ENCODE peak calls at places on chromosomes 3 and 15, in six cellular contexts. X is left cardiac atrium; S is HFF-Myc; T is activated naive CD4-positive, alpha-beta T cell treated with anti-CD3 and anti-CD28 coated beads, Interleukin-2, amount 10 ng/mL, durations not matched to agents 7 days and 5 days; M is stimulated activated CD8-positive, alpha-beta memory T cell treated with anti-CD3 and anti-CD28 coated beads, Interleukin-2, amount 100 ng/mL, for 1 hour; G is A549. Y is an unnamed sample.

GRCh38 chr15:81335631-81336030 is 11.7 kb upstream of the STARD5 start:
- DNase-seq in X (no peak), S (no peak), T (no peak), M (no peak), G (no peak), Y (no peak)

GRCh38 chr3:176950743-176951142 is 246.5 kb downstream of the TBL1XR1 start:
- DNase-seq in X (no peak), S (no peak), T (no peak), M (no peak), G (no peak), Y (no peak)

GRCh38 chr3:144142151-144142855 is 170.7 kb downstream of the DIPK2A start:
- DNase-seq in X (no peak), S (no peak), T (no peak), M (no peak), G (no peak), Y (no peak)

GRCh38 chr15:60396964-60397771 is 618 bp downstream of the ANXA2 start:
- DNase-seq in X (peak; percentile 77), S (no peak), T (peak; percentile 64), M (no peak), G (peak; percentile 87), Y (peak; percentile 79)

GRCh38 chr3:188217011-188217463 is 63.1 kb downstream of the LPP start:
- DNase-seq in X (no peak), S (no peak), T (no peak), M (no peak), G (no peak), Y (no peak)

GRCh38 chr3:170233532-170233931 is 11.3 kb downstream of the PRKCI start:
- DNase-seq in X (no peak), S (no peak), T (no peak), M (no peak), G (peak; percentile 64), Y (no peak)

GRCh38 chr3:34132069-34132677 is 333.7 kb downstream of the PDCD6IP start:
- DNase-seq in X (peak; percentile 23), S (no peak), T (no peak), M (no peak), G (no peak), Y (peak; percentile 30)

GRCh38 chr3:44861412-44862220 is at the start of gene TMEM42:
- DNase-seq in X (peak; percentile 94), S (peak; percentile 57), T (peak; percentile 90), M (peak; percentile 72), G (peak; percentile 92), Y (peak; percentile 91)

GRCh38 chr3:53089511-53089910 is 40.7 kb downstream of the RFT1 start:
- DNase-seq in X (peak; percentile 61), S (no peak), T (no peak), M (no peak), G (no peak), Y (peak; percentile 74)

GRCh38 chr3:24683511-24684384 is 189.1 kb upstream of the THRB start:
- DNase-seq in X (no peak), S (peak; percentile 56), T (no peak), M (no peak), G (peak; percentile 67), Y (no peak)

GRCh38 chr3:43797794-43798193 is 107.1 kb downstream of the ABHD5 start:
- DNase-seq in X (no peak), S (no peak), T (no peak), M (no peak), G (no peak), Y (no peak)

GRCh38 chr3:138331143-138331894 is 1.7 kb upstream of the NME9 start:
- DNase-seq in X (no peak), S (no peak), T (no peak), M (no peak), G (peak; percentile 28), Y (no peak)

GRCh38 chr15:92226020-92226612 is 167.6 kb upstream of the ST8SIA2 start:
- DNase-seq in X (no peak), S (no peak), T (no peak), M (no peak), G (peak; percentile 32), Y (no peak)

GRCh38 chr3:160677459-160677901 is 520 bp downstream of the ARL14 start:
- DNase-seq in X (no peak), S (no peak), T (no peak), M (no peak), G (peak; percentile 40), Y (no peak)